ENCODE peak calls at places on chromosomes 6 and 20, in eight cellular contexts. U, J, P, G, Q, E, N and D are unnamed samples.
A peak's percentile ranks its signal among the peaks of the same experiment; 100 is the strongest.

GRCh38 chr20:48716086-48716485 is 111.7 kb downstream of the PREX1 start:
- DNase-seq in U (no peak), J (no peak), P (no peak), G (no peak), Q (no peak), E (no peak), N (no peak), D (no peak)

GRCh38 chr6:20565291-20565690 is 31.0 kb downstream of the CDKAL1 start:
- DNase-seq in U (no peak), J (no peak), P (no peak), G (no peak), Q (no peak), E (no peak), N (no peak), D (no peak)

GRCh38 chr6:7157752-7158616 is 50.2 kb downstream of the RREB1 start:
- DNase-seq in U (no peak), J (no peak), P (no peak), G (no peak), Q (no peak), E (peak; percentile 77), N (no peak), D (no peak)

GRCh38 chr6:134983823-134984222 is 33.9 kb upstream of the ALDH8A1 start:
- DNase-seq in U (no peak), J (no peak), P (no peak), G (no peak), Q (no peak), E (no peak), N (no peak), D (no peak)

GRCh38 chr20:8021541-8022269 is 2.1 kb upstream of the TMX4 start:
- DNase-seq in U (peak; percentile 3), J (no peak), P (no peak), G (no peak), Q (no peak), E (no peak), N (no peak), D (no peak)

GRCh38 chr6:2171728-2172127 is 73.7 kb downstream of the GMDS start:
- DNase-seq in U (no peak), J (no peak), P (no peak), G (no peak), Q (no peak), E (no peak), N (no peak), D (no peak)

GRCh38 chr6:168100803-168101095 is 21.7 kb upstream of the FRMD1 start:
- DNase-seq in U (no peak), J (no peak), P (peak; percentile 22), G (no peak), Q (no peak), E (no peak), N (no peak), D (no peak)

GRCh38 chr6:42175860-42176259 is 2.7 kb downstream of the GUCA1A start:
- DNase-seq in U (no peak), J (peak; percentile 33), P (no peak), G (no peak), Q (no peak), E (no peak), N (no peak), D (no peak)

GRCh38 chr6:143286280-143286795 is 164.2 kb downstream of the ADAT2 start:
- DNase-seq in U (no peak), J (no peak), P (no peak), G (no peak), Q (no peak), E (peak; percentile 85), N (no peak), D (peak; percentile 82)

GRCh38 chr6:43668151-43669028 is 19.2 kb downstream of the MRPS18A start:
- DNase-seq in U (peak; percentile 56), J (peak; percentile 80), P (peak; percentile 86), G (peak; percentile 79), Q (no peak), E (peak; percentile 48), N (peak; percentile 76), D (no peak)

GRCh38 chr6:136524339-136524935 is 25.8 kb downstream of the MAP7 start:
- DNase-seq in U (no peak), J (no peak), P (no peak), G (no peak), Q (no peak), E (no peak), N (no peak), D (no peak)

GRCh38 chr6:112595201-112595600 is 248.1 kb downstream of the RFPL4B start:
- DNase-seq in U (no peak), J (no peak), P (no peak), G (no peak), Q (no peak), E (peak; percentile 60), N (no peak), D (no peak)

GRCh38 chr6:170178266-170178560 is 112.7 kb downstream of the DLL1 start:
- DNase-seq in U (no peak), J (no peak), P (no peak), G (no peak), Q (no peak), E (no peak), N (no peak), D (no peak)

GRCh38 chr20:45342863-45343444 is 5.3 kb downstream of the SDC4 start:
- DNase-seq in U (no peak), J (no peak), P (no peak), G (peak; percentile 71), Q (no peak), E (no peak), N (no peak), D (no peak)

GRCh38 chr20:45340951-45341350 is 7.3 kb downstream of the SDC4 start:
- DNase-seq in U (no peak), J (peak; percentile 66), P (no peak), G (no peak), Q (no peak), E (peak; percentile 8), N (peak; percentile 10), D (no peak)

GRCh38 chr20:45340236-45340847 is 7.9 kb downstream of the SDC4 start:
- DNase-seq in U (no peak), J (no peak), P (no peak), G (no peak), Q (no peak), E (no peak), N (no peak), D (no peak)

GRCh38 chr20:45341939-45342862 is 6.0 kb downstream of the SDC4 start:
- DNase-seq in U (peak; percentile 77), J (peak; percentile 52), P (peak; percentile 83), G (peak; percentile 71), Q (peak; percentile 45), E (peak; percentile 79), N (peak; percentile 82), D (no peak)

GRCh38 chr20:45341579-45341938 is 6.7 kb downstream of the SDC4 start:
- DNase-seq in U (no peak), J (no peak), P (no peak), G (no peak), Q (no peak), E (no peak), N (peak; percentile 51), D (no peak)
- H3K27me3 ChIP-seq in U (no peaks in the 10 kb centered on the region), J (no peaks in the 10 kb centered on the region), P (no peaks in the 10 kb centered on the region), G (no peaks in the 10 kb centered on the region), Q (no peaks in the 10 kb centered on the region), E (no peaks in the 10 kb centered on the region), N (no peaks in the 10 kb centered on the region), D (no peaks in the 10 kb centered on the region)

GRCh38 chr6:79538481-79538971 is 1.3 kb upstream of the LCA5 start:
- DNase-seq in U (peak; percentile 51), J (peak; percentile 20), P (no peak), G (no peak), Q (no peak), E (peak; percentile 41), N (no peak), D (no peak)
- H3K4me3 ChIP-seq in U (no peak overlapping the region), J (peak overlapping the region; percentile 66), P (peak overlapping the region; percentile 79), G (peak overlapping the region; percentile 68), Q (peak overlapping the region; percentile 91), E (peak overlapping the region; percentile 89), N (peak overlapping the region; percentile 66), D (peak overlapping the region; percentile 75)

GRCh38 chr6:45430590-45431202 is 53.0 kb upstream of the SUPT3H start:
- DNase-seq in U (no peak), J (no peak), P (no peak), G (no peak), Q (no peak), E (peak; percentile 43), N (no peak), D (no peak)

GRCh38 chr6:45434401-45434741 is 56.6 kb upstream of the SUPT3H start:
- DNase-seq in U (no peak), J (no peak), P (no peak), G (no peak), Q (no peak), E (no peak), N (no peak), D (no peak)

GRCh38 chr6:45433533-45434400 is 56.0 kb upstream of the SUPT3H start:
- DNase-seq in U (no peak), J (no peak), P (no peak), G (no peak), Q (no peak), E (no peak), N (no peak), D (no peak)

GRCh38 chr6:45431314-45432058 is 53.8 kb upstream of the SUPT3H start:
- DNase-seq in U (no peak), J (no peak), P (no peak), G (no peak), Q (no peak), E (no peak), N (no peak), D (no peak)

DNA sequence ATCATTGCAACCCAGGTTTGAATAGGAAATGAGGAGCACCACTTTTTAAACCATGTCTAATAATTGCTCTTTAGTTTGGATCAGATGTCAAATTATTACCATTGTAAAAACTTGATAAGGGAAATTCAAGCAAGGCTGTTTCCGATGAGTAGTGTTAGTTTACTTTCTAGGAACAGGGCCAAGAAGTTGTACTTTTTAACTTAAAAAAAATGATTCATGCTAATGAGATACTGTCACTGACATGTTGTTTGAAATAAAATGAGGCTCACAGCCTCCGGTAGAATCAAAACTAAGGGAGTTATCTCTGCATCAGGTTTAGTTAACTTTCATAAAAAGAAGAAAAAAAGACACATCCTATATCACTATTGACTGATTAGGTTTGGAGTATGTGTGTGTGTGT is 55.2 kb upstream of the SUPT3H start:
- DNase-seq in U (peak; percentile 42), J (no peak), P (no peak), G (no peak), Q (no peak), E (peak; percentile 79), N (no peak), D (no peak)
- H3K27me3 ChIP-seq in U (no peaks in the 10 kb centered on the region), J (peaks cover 6% of the 10 kb centered on the region), P (no peaks in the 10 kb centered on the region), G (no peaks in the 10 kb centered on the region), Q (no peaks in the 10 kb centered on the region), E (no peaks in the 10 kb centered on the region), N (no peaks in the 10 kb centered on the region), D (no peaks in the 10 kb centered on the region)

DNA sequence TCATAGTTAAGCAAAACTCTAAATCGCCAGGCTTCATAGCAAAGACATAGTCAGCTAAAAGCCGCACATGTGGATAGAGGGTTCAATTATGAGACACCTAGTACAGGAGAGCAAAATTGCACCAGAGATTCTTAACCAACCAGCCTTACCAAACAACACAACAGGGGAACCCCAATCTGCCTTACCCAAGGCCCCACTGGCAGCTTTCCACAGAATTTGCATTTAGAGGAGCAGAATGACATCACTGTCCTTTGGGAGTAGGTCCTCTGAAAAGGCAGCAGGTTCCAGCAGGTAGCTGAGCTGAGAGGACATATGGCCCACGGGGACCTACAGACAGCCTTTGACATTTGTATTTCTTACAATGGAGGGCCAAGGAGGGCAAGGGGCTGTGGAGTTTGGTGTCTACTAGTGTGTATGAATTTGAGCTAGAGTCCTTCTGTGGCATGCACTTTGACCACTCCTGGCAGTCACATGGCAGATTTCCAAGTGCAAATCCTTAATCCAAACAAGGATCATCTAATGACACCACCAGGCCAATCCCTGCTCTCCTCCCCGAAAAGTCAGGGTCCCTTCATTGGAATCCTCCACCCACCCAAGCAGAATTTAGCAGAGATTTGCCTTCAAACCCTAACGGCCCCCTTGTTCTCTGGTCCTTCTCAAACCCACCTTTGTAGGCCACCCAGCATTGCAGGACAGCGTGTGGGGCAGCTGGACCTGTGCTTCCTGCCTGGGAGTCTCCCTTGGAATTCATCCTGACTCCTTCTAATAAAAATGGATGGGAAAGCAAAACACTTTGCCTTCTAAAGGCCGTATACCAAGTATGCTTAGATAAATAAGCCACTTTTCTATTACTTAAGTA is 171.2 kb upstream of the SUPT3H start:
- DNase-seq in U (peak; percentile 35), J (no peak), P (no peak), G (no peak), Q (no peak), E (no peak), N (no peak), D (no peak)
- H3K4me3 ChIP-seq in U (no peak overlapping the region), J (no peak overlapping the region), P (no peak overlapping the region), G (no peak overlapping the region), Q (no peak overlapping the region), E (no peak overlapping the region), N (no peak overlapping the region), D (no peak overlapping the region)